ENCODE peak calls at places on chromosomes 13 and 19, in eight cellular contexts. Z is GM23338, P is WTC11, H is RWPE1, X is SK-N-SH, T is pancreas, K is A549, N is tibial nerve. O is an unnamed sample.

GRCh38 chr13:94658926-94659649 is 53.3 kb downstream of the SOX21 start:
- DNase-seq in K (peak), N (no peak), P (no peak), H (no peak), Z (peak), X (no peak), T (no peak), O (no peak)

GRCh38 chr13:91482427-91482826 is 84.0 kb downstream of the GPC5 start:
- DNase-seq in P (no peak), X (peak), K (no peak), N (no peak), Z (no peak), H (no peak), T (no peak), O (no peak)

GRCh38 chr19:1285737-1286360 is at the start of gene EFNA2:
- DNase-seq in X (peak), Z (no peak), K (no peak), H (no peak), T (no peak), N (no peak), P (no peak), O (no peak)

GRCh38 chr19:9793051-9793591 is 24.6 kb upstream of the ZNF846 start:
- DNase-seq in H (no peak), K (peak), T (no peak), N (peak), X (no peak), Z (peak), P (no peak), O (no peak)

GRCh38 chr13:44764334-44764733 is 188.2 kb upstream of the TSC22D1 start:
- DNase-seq in X (no peak), N (no peak), P (no peak), K (no peak), H (no peak), T (peak), Z (peak), O (no peak)

GRCh38 chr19:53177986-53178385 is 15.2 kb downstream of the ZNF665 start:
- DNase-seq in P (no peak), Z (peak), N (no peak), X (no peak), T (no peak), K (no peak), H (no peak), O (no peak)

GRCh38 chr13:45362939-45363338 is 22.0 kb upstream of the TPT1 start:
- DNase-seq in T (no peak), Z (peak), N (no peak), X (no peak), P (peak), H (no peak), K (no peak), O (no peak)

GRCh38 chr13:41848435-41849255 is 112.3 kb downstream of the VWA8 start:
- DNase-seq in T (no peak), Z (no peak), P (no peak), H (no peak), K (no peak), N (no peak), X (no peak), O (no peak)

GRCh38 chr13:19781526-19781925 is 1.2 kb downstream of the PSPC1 start:
- DNase-seq in Z (no peak), T (no peak), K (peak), H (no peak), N (no peak), X (peak), P (no peak), O (no peak)

GRCh38 chr13:31007392-31007791 is 74.9 kb downstream of the TEX26 start:
- DNase-seq in Z (no peak), K (no peak), H (no peak), T (no peak), P (no peak), X (peak), N (no peak), O (no peak)

GRCh38 chr19:39171479-39172465 is 25.0 kb upstream of the NCCRP1 start:
- DNase-seq in Z (no peak), X (peak), K (no peak), T (no peak), H (no peak), N (no peak), P (no peak), O (no peak)

GRCh38 chr19:35341006-35341405 is 6.7 kb upstream of the FFAR1 start:
- DNase-seq in X (no peak), P (no peak), K (no peak), Z (no peak), T (no peak), N (no peak), H (no peak), O (no peak)

GRCh38 chr19:2294377-2295335 is 12.7 kb upstream of the PEAK3 start:
- DNase-seq in H (no peak), Z (no peak), X (peak), N (no peak), T (no peak), K (no peak), P (no peak), O (no peak)

GRCh38 chr19:47047272-47047930 is 1.0 kb downstream of the TMEM160 start:
- DNase-seq in X (no peak), Z (no peak), K (no peak), N (no peak), H (no peak), T (no peak), P (no peak), O (no peak)

GRCh38 chr19:47049307-47049700 is 880 bp upstream of the TMEM160 start:
- DNase-seq in K (no peak), T (no peak), N (no peak), H (no peak), X (no peak), Z (peak), P (no peak), O (no peak)

GRCh38 chr19:47047931-47048399 is 459 bp downstream of the TMEM160 start:
- DNase-seq in H (peak), P (peak), X (peak), Z (peak), T (peak), K (peak), N (peak), O (peak)

GRCh38 chr19:47045867-47046470 is 2.5 kb downstream of the TMEM160 start:
- DNase-seq in X (no peak), H (no peak), Z (no peak), T (no peak), N (no peak), K (no peak), P (no peak), O (no peak)

DNA sequence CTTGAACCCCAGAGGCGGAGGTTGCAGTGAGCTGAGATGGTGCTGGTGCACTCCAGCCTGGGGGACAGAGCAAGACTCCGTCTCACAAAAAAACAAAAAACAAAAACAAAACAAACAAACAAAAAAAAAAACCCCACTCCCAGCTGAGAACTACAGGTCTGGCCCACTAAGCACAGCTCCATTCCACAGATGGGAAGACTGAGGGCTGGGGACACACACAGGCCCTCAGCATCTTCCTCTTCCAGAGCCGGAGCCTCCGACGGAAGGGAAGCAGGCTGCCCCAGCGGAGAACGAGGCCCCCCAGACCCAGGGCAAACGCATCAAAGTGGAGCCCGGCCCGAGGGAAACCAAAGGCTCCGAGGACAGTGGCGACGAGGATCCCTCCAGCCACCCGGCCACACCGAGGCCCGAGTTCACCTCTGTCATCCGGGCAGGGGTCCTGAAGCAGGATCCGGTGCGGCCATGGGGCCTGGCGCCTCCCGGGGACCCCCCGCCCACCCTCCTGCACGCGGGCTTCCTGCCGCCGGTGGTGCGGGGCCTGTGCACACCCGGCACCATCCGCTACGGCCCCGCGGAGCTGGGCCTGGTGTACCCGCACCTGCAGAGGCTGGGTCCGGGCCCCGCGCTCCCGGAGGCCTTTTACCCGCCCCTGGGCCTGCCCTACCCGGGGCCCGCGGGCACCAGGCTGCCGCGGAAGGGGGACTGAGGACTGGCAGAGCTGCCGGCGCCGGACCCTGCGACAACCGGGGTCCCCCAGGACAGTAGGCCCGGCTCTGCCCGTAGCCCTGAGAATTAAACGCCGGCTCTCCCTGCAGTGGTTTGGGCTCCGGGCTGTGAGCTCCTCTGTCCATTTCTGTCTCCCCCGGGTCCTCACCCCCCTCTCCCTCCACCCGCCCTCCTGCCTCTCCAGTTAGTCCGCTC is 3.2 kb downstream of the TMEM160 start:
- DNase-seq in P (no peak), T (no peak), Z (no peak), X (no peak), N (no peak), H (no peak), K (no peak), O (no peak)
- TF ChIP-seq CTCF in P (no peak), T (no peak), Z (no peak), X (no peak), N (no peak), H (no peak), K (no peak), O (no peak)

GRCh38 chr19:4831351-4832340 is at the start of gene TICAM1:
- DNase-seq in H (peak), T (peak), K (peak), P (no peak), X (peak), N (peak), Z (peak), O (peak)
- TF ChIP-seq CTCF in H (no peak), T (no peak), K (no peak), P (no peak), X (no peak), N (no peak), Z (no peak), O (no peak)

DNA sequence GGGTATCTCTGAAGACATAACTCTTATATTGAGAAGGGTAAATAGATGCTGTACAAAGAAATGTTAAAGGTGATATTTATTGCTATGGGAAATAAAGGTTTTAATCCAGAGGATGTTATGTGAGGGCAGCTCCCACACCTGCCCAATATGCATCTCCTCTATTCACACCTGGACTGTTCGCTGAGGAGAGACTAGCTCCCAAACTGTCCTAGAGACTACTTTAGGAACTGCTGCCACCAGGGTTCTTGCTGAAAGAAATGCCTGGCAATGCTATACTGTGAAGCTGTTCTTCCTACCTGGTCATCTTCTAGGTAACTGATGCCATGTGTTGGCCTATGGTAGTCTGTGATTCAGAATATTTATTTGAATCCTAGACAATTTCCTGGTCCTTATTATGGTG is 1421.5 kb upstream of the SPRY2 start:
- DNase-seq in H (no peak), K (no peak), P (no peak), X (no peak), N (no peak), Z (peak), T (no peak), O (no peak)
- TF ChIP-seq CTCF in H (no peak), K (no peak), P (no peak), X (no peak), N (no peak), Z (no peak), T (no peak), O (no peak)

GRCh38 chr19:8506402-8506957 is 4.0 kb upstream of the PRAM1 start:
- DNase-seq in P (peak), H (no peak), K (no peak), T (peak), Z (peak), N (no peak), X (no peak), O (no peak)
- TF ChIP-seq CTCF in P (no peak), H (peak), K (peak), T (no peak), Z (no peak), N (no peak), X (no peak), O (no peak)